ENCODE peak calls at places on chromosomes 7 and 10, in seven cellular contexts. V is neuronal stem cell, L is mesendoderm, E is IMR-90, S is mesenchymal stem cell, W is H1, T is trophoblast cell. D is an unnamed sample.

GRCh38 chr10:84665211-84665610 is 336.8 kb downstream of the CCSER2 start:
- DNase-seq in V (no peak), L (no peak), E (no peak), S (no peak), W (no peak), T (no peak), D (no peak)

GRCh38 chr10:110327262-110327914 is 22.7 kb upstream of the SMNDC1 start:
- DNase-seq in V (no peak), L (no peak), E (peak; percentile 28), S (no peak), W (no peak), T (peak; percentile 55), D (no peak)

GRCh38 chr10:47214520-47214919 is 85.5 kb upstream of the GDF10 start:
- DNase-seq in V (no peak), L (no peak), E (peak; percentile 8), S (no peak), W (no peak), T (no peak), D (no peak)

GRCh38 chr10:31698169-31698890 is 230.3 kb downstream of the ARHGAP12 start:
- DNase-seq in V (no peak), L (no peak), E (peak; percentile 91), S (peak; percentile 90), W (no peak), T (peak; percentile 88), D (no peak)

GRCh38 chr7:91046322-91047088 is 217.7 kb upstream of the FZD1 start:
- DNase-seq in V (no peak), L (no peak), E (peak; percentile 28), S (no peak), W (no peak), T (peak; percentile 62), D (no peak)

GRCh38 chr7:89780291-89780690 is 374.0 kb upstream of the STEAP1 start:
- DNase-seq in V (no peak), L (no peak), E (no peak), S (no peak), W (no peak), T (no peak), D (peak; percentile 20)

GRCh38 chr10:45000764-45001381 is at the start of gene ZNF22:
- DNase-seq in V (peak; percentile 53), L (peak; percentile 80), E (peak; percentile 56), S (peak; percentile 56), W (peak; percentile 84), T (peak; percentile 57), D (peak; percentile 69)

GRCh38 chr10:107653832-107654287 is 489.4 kb upstream of the SORCS1 start:
- DNase-seq in V (no peak), L (no peak), E (peak; percentile 5), S (peak; percentile 65), W (no peak), T (peak; percentile 6), D (no peak)

GRCh38 chr7:144388950-144389349 is 14.5 kb downstream of the NOBOX start:
- DNase-seq in V (no peak), L (peak; percentile 66), E (no peak), S (no peak), W (peak; percentile 38), T (no peak), D (peak; percentile 41)

GRCh38 chr7:134400859-134401258 is 58.0 kb downstream of the AKR1B1 start:
- DNase-seq in V (no peak), L (no peak), E (no peak), S (no peak), W (no peak), T (no peak), D (no peak)

GRCh38 chr7:120933475-120933874 is 17.1 kb upstream of the ING3 start:
- DNase-seq in V (no peak), L (no peak), E (no peak), S (no peak), W (no peak), T (no peak), D (no peak)

GRCh38 chr10:77879710-77880109 is 46.8 kb downstream of the DLG5 start:
- DNase-seq in V (no peak), L (no peak), E (no peak), S (no peak), W (no peak), T (no peak), D (no peak)

GRCh38 chr10:23194966-23195845 is 3.1 kb downstream of the PTF1A start:
- DNase-seq in V (no peak), L (no peak), E (no peak), S (no peak), W (peak; percentile 60), T (no peak), D (peak; percentile 41)

GRCh38 chr7:81211617-81212016 is 292.8 kb upstream of the SEMA3C start:
- DNase-seq in V (no peak), L (peak; percentile 34), E (peak; percentile 60), S (peak; percentile 32), W (no peak), T (no peak), D (no peak)

GRCh38 chr10:76624470-76624869 is 1013.1 kb downstream of the KCNMA1 start:
- DNase-seq in V (no peak), L (no peak), E (no peak), S (no peak), W (no peak), T (no peak), D (no peak)

GRCh38 chr7:120053390-120053961 is 219.5 kb upstream of the KCND2 start:
- DNase-seq in V (no peak), L (no peak), E (peak; percentile 82), S (peak; percentile 93), W (no peak), T (no peak), D (no peak)

GRCh38 chr7:32936686-32937085 is 20.6 kb upstream of the FKBP9 start:
- DNase-seq in V (no peak), L (no peak), E (no peak), S (no peak), W (no peak), T (no peak), D (no peak)

GRCh38 chr7:32941181-32941995 is 15.9 kb upstream of the FKBP9 start:
- DNase-seq in V (no peak), L (no peak), E (no peak), S (peak; percentile 27), W (no peak), T (no peak), D (peak; percentile 41)

GRCh38 chr7:32935558-32935957 is 21.7 kb upstream of the FKBP9 start:
- DNase-seq in V (no peak), L (no peak), E (peak; percentile 29), S (no peak), W (no peak), T (no peak), D (no peak)

GRCh38 chr7:32941996-32942782 is 15.1 kb upstream of the FKBP9 start:
- DNase-seq in V (peak; percentile 36), L (peak; percentile 55), E (peak; percentile 32), S (peak; percentile 63), W (no peak), T (peak; percentile 52), D (peak; percentile 45)

DNA sequence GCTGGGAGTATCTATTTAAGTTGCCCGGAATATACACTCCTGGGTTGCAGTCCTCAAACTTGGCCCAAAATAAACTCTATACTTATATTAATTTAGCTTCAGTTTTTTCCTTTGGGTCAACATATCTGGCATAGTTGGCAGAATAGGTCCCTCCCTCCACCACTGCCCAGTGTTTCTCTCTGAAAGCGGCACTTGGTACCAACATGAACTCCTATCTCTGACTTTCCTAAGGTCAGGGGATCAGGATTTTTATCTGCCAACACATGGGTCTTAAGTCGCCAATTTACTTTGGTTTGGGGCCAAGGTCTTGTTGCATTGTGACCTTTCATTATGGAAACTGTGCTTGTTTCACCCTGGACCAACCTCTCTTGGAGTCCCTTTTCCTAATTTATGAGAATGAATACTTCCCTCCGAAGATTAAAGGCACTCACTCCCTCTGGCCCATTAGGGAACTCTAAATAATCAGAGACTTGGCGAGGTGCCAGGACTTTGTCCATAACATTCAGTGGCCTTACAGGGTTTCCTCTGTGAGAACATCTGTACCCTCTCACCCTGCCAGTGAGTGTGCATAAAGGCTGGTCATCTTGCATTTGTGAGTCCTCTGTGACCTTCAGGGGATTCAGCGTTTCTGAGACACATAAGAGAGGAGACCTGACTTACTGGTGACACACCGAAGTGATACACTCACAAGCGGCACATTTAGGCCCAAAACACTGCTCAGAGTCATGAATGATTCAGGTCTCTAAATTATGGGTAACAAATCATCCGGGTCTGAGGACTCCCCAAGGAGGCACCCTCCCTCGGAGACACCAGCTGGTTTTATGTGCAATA is 19.7 kb upstream of the FKBP9 start:
- DNase-seq in V (no peak), L (no peak), E (peak; percentile 61), S (peak; percentile 49), W (no peak), T (no peak), D (no peak)
- H2AK5ac ChIP-seq in V (no peak overlapping the region), L (no peak overlapping the region), E (no peak overlapping the region), S (no peak overlapping the region), W (no peak overlapping the region), T (no peak overlapping the region), D (no peak overlapping the region)

GRCh38 chr7:159001811-159002210 is 142.9 kb downstream of the VIPR2 start:
- DNase-seq in V (no peak), L (no peak), E (no peak), S (no peak), W (no peak), T (no peak), D (no peak)

GRCh38 chr7:159000070-159000469 is 143.7 kb downstream of the DYNC2I1 start:
- DNase-seq in V (no peak), L (no peak), E (no peak), S (no peak), W (no peak), T (no peak), D (no peak)

GRCh38 chr7:159000859-159001435 is 143.7 kb downstream of the VIPR2 start:
- DNase-seq in V (no peak), L (peak; percentile 57), E (no peak), S (no peak), W (no peak), T (no peak), D (peak; percentile 57)

GRCh38 chr7:158997471-158997870 is 141.1 kb downstream of the DYNC2I1 start:
- DNase-seq in V (no peak), L (no peak), E (no peak), S (no peak), W (no peak), T (no peak), D (no peak)

DNA sequence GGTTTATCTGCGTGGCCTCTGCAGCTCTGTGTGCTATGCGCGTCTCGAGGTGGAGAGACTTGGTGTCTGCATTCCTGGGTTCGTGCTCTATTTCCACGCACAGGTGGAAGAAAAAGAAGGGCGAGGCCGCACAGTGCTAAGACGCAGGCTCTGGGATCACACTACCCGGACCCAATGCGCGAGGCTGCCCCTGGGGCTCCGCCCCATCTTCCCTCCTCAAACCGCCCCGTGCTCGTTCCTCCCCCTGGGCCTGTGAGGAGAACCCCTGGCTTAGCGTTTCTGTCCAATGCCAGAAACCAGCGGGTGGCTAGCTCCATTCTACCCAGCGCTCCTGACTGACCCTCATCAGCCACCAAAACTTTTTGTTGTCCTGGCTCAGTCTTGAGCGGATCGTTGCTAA is 143.1 kb downstream of the DYNC2I1 start:
- DNase-seq in V (no peak), L (no peak), E (no peak), S (no peak), W (no peak), T (no peak), D (no peak)
- H2AK5ac ChIP-seq in V (no peak overlapping the region), L (no peak overlapping the region), E (no peak overlapping the region), S (no peak overlapping the region), W (no peak overlapping the region), T (no peak overlapping the region), D (no peak overlapping the region)

GRCh38 chr7:36318116-36318515 is 71.5 kb upstream of the ANLN start:
- DNase-seq in V (no peak), L (peak; percentile 63), E (no peak), S (no peak), W (no peak), T (no peak), D (no peak)
- H2AK5ac ChIP-seq in V (no peak overlapping the region), L (no peak overlapping the region), E (no peak overlapping the region), S (no peak overlapping the region), W (no peak overlapping the region), T (no peak overlapping the region), D (no peak overlapping the region)

GRCh38 chr10:3203972-3204371 is 31.4 kb upstream of the PITRM1 start:
- DNase-seq in V (no peak), L (no peak), E (no peak), S (no peak), W (no peak), T (no peak), D (no peak)
- H2AK5ac ChIP-seq in V (no peak overlapping the region), L (no peak overlapping the region), E (no peak overlapping the region), S (no peak overlapping the region), W (no peak overlapping the region), T (no peak overlapping the region), D (no peak overlapping the region)